ENCODE peak calls at places on chromosomes 11 and 22, in eight cellular contexts. O, J, D, F, P, U, S and B are unnamed samples.

GRCh38 chr11:48142886-48143285 is 73.7 kb upstream of the OR4B1 start:
- DNase-seq in U (no peak), S (no peak), F (no peak), P (no peak), D (no peak), J (no peak), O (no peak), B (no peak)

GRCh38 chr11:1348146-1348545 is 38.7 kb upstream of the TOLLIP start:
- DNase-seq in S (no peak), P (no peak), U (no peak), D (no peak), F (no peak), J (no peak), O (no peak), B (no peak)

GRCh38 chr22:45966320-45966891 is 10.6 kb downstream of the WNT7B start:
- DNase-seq in P (no peak), U (no peak), O (peak), D (peak), S (no peak), J (no peak), F (no peak), B (no peak)

GRCh38 chr11:67371549-67372231 is 1.7 kb downstream of the CLCF1 start:
- DNase-seq in S (no peak), D (no peak), U (peak), J (no peak), P (no peak), F (peak), O (no peak), B (no peak)

GRCh38 chr22:26286091-26286780 is 117.0 kb downstream of the SEZ6L start:
- DNase-seq in S (no peak), D (no peak), F (no peak), P (no peak), U (no peak), J (no peak), O (no peak), B (no peak)

GRCh38 chr22:44496305-44496704 is 1.7 kb downstream of the RTL6 start:
- DNase-seq in U (no peak), P (no peak), F (no peak), D (no peak), J (no peak), O (no peak), S (no peak), B (no peak)

GRCh38 chr11:19890308-19890707 is 177.7 kb downstream of the NAV2 start:
- DNase-seq in O (no peak), D (no peak), F (no peak), J (no peak), P (no peak), S (no peak), U (peak), B (no peak)

GRCh38 chr11:69475866-69476714 is 5.4 kb upstream of the LINC01488 start:
- DNase-seq in P (no peak), J (no peak), U (no peak), D (no peak), S (no peak), O (no peak), F (no peak), B (no peak)

GRCh38 chr11:106950067-106950491 is 68.2 kb downstream of the GUCY1A2 start:
- DNase-seq in O (peak), U (no peak), F (no peak), J (no peak), D (peak), S (no peak), P (no peak), B (no peak)

GRCh38 chr22:24105661-24106060 is 75.6 kb upstream of the SUSD2 start:
- DNase-seq in U (no peak), S (no peak), D (no peak), O (no peak), J (no peak), P (no peak), F (no peak), B (no peak)

GRCh38 chr11:134686418-134686817 is 274.4 kb upstream of the B3GAT1 start:
- DNase-seq in F (no peak), U (no peak), P (no peak), D (no peak), S (no peak), O (no peak), J (no peak), B (no peak)

GRCh38 chr22:19503869-19504268 is 20.3 kb downstream of the CLDN5 start:
- DNase-seq in O (no peak), U (no peak), F (no peak), P (no peak), S (no peak), J (no peak), D (no peak), B (no peak)

GRCh38 chr11:16091862-16092261 is 264.5 kb downstream of the SOX6 start:
- DNase-seq in O (no peak), F (no peak), S (no peak), D (no peak), U (no peak), J (no peak), P (no peak), B (no peak)

GRCh38 chr22:41511521-41511968 is 32.7 kb downstream of the POLR3H start:
- DNase-seq in U (no peak), F (no peak), J (no peak), D (no peak), S (no peak), P (no peak), O (no peak), B (no peak)